ENCODE peak calls at places on chromosomes 13 and 19, in four cellular contexts. N is PC-9, R is omental fat pad, K is substantia nigra. O is an unnamed sample.

GRCh38 chr19:42309686-42310085 is 3.4 kb upstream of the TMEM145 start:
- DNase-seq in K (no peak), R (no peak), N (no peak), O (no peak)

GRCh38 chr19:30309983-30310805 is 62.0 kb upstream of the ZNF536 start:
- DNase-seq in K (no peak), R (no peak), N (no peak), O (no peak)

GRCh38 chr13:40558656-40559055 is 107.8 kb downstream of the FOXO1 start:
- DNase-seq in R (no peak), K (no peak), N (no peak), O (no peak)

GRCh38 chr19:50568321-50569022 is at the start of gene LRRC4B:
- DNase-seq in K (peak), N (no peak), R (no peak), O (no peak)

GRCh38 chr13:30033681-30034447 is 183.4 kb upstream of the UBL3 start:
- DNase-seq in K (peak), R (no peak), N (peak), O (no peak)

GRCh38 chr13:98927954-98928927 is 49.6 kb downstream of the DOCK9 start:
- DNase-seq in K (no peak), N (no peak), R (no peak), O (no peak)

GRCh38 chr19:21947775-21948174 is 63.0 kb downstream of the ZNF208 start:
- DNase-seq in R (no peak), K (no peak), N (no peak), O (no peak)

GRCh38 chr19:29366757-29367156 is 153.8 kb upstream of the UQCRFS1 start:
- DNase-seq in K (no peak), N (no peak), R (no peak), O (no peak)

GRCh38 chr13:99307648-99308339 is 595 bp upstream of the GPR183 start:
- DNase-seq in K (no peak), R (no peak), N (no peak), O (no peak)

GRCh38 chr19:13817615-13818371 is 22.6 kb downstream of the ZSWIM4 start:
- DNase-seq in R (no peak), N (no peak), K (no peak), O (no peak)

GRCh38 chr19:13622727-13623126 is 116.4 kb upstream of the CACNA1A start:
- DNase-seq in K (no peak), R (no peak), N (no peak), O (no peak)

GRCh38 chr13:80038371-80038770 is 302.6 kb downstream of the SPRY2 start:
- DNase-seq in N (no peak), K (no peak), R (no peak), O (no peak)

GRCh38 chr19:40641306-40641705 is 40.1 kb downstream of the LTBP4 start:
- DNase-seq in N (no peak), R (no peak), K (no peak), O (no peak)

GRCh38 chr13:106405731-106406130 is 129.7 kb downstream of the EFNB2 start:
- DNase-seq in R (no peak), N (no peak), K (no peak), O (no peak)

GRCh38 chr19:37303591-37304171 is 67.2 kb upstream of the ZNF527 start:
- DNase-seq in K (no peak), R (no peak), N (no peak), O (no peak)

GRCh38 chr19:18433039-18433691 is 4.8 kb downstream of the ISYNA1 start:
- DNase-seq in R (no peak), K (no peak), N (no peak), O (no peak)

GRCh38 chr19:16650821-16651220 is 9.1 kb downstream of the SMIM7 start:
- DNase-seq in K (no peak), N (no peak), R (no peak), O (no peak)

GRCh38 chr19:35903550-35904179 is 1.3 kb downstream of the HCST start:
- DNase-seq in R (peak), N (peak), K (peak), O (peak)

GRCh38 chr19:36182612-36183454 is 30.6 kb upstream of the COX7A1 start:
- DNase-seq in K (no peak), R (no peak), N (peak), O (no peak)

GRCh38 chr19:13623686-13624405 is 117.6 kb upstream of the CACNA1A start:
- DNase-seq in N (no peak), K (no peak), R (no peak), O (no peak)

O was measured in Calu3.